ENCODE peak calls at places on chromosomes 1 and 21, in seven cellular contexts. X is PC-9, M is GM23338, N is HCT116, H is hepatocyte, K is MM.1S, D is PC-3. E is an unnamed sample. For H3K9me2, the result is how much of the 10 kb centered on the place peaks cover.

GRCh38 chr1:65921461-65921860 is 128.8 kb downstream of the PDE4B start:
- DNase-seq in K (no peak), M (no peak), X (no peak), D (no peak), H (peak), N (no peak), E (no peak)

GRCh38 chr1:226979115-226979516 is 39.0 kb downstream of the COQ8A start:
- DNase-seq in K (no peak), M (no peak), N (no peak), H (no peak), X (no peak), D (no peak), E (no peak)

GRCh38 chr1:19811206-19811851 is 3.8 kb downstream of the RNF186 start:
- DNase-seq in X (no peak), D (peak), H (peak), N (peak), M (peak), K (peak), E (peak)

GRCh38 chr1:2093055-2093454 is 42.8 kb downstream of the PRKCZ start:
- DNase-seq in H (no peak), D (no peak), M (no peak), K (no peak), N (no peak), X (no peak), E (no peak)

GRCh38 chr21:41570791-41571355 is 62.9 kb upstream of the TMPRSS2 start:
- DNase-seq in X (no peak), D (no peak), K (peak), N (no peak), H (no peak), M (no peak), E (peak)

GRCh38 chr1:214912127-214912526 is 170.4 kb upstream of the KCNK2 start:
- DNase-seq in N (no peak), D (no peak), X (no peak), H (no peak), K (no peak), M (no peak), E (no peak)

GRCh38 chr1:26540346-26540745 is 10.8 kb downstream of the RPS6KA1 start:
- DNase-seq in H (no peak), D (no peak), K (peak), M (no peak), X (no peak), N (no peak), E (peak)

GRCh38 chr1:147723691-147724323 is 36.6 kb downstream of the GJA5 start:
- DNase-seq in K (peak), D (peak), H (peak), N (peak), M (peak), X (peak), E (peak)

GRCh38 chr1:54465351-54465811 is 59.2 kb upstream of the SSBP3 start:
- DNase-seq in K (no peak), D (no peak), N (no peak), H (peak), M (no peak), X (no peak), E (no peak)

GRCh38 chr1:5901841-5902240 is 90.4 kb downstream of the NPHP4 start:
- DNase-seq in H (no peak), N (no peak), X (no peak), K (no peak), D (no peak), M (peak), E (peak)

GRCh38 chr1:44553771-44554170 is 120.5 kb downstream of the TMEM53 start:
- DNase-seq in H (peak), D (peak), X (peak), N (peak), M (no peak), K (no peak), E (no peak)

GRCh38 chr21:42571391-42572150 is 57.9 kb downstream of the SLC37A1 start:
- DNase-seq in K (no peak), D (no peak), X (no peak), N (no peak), H (no peak), M (no peak), E (no peak)

GRCh38 chr21:42572906-42573495 is 59.3 kb downstream of the SLC37A1 start:
- DNase-seq in N (no peak), M (no peak), D (no peak), H (no peak), K (no peak), X (no peak), E (no peak)

GRCh38 chr21:42576639-42577038 is 63.0 kb downstream of the SLC37A1 start:
- DNase-seq in K (no peak), M (no peak), D (no peak), H (no peak), N (no peak), X (no peak), E (no peak)

GRCh38 chr21:42575111-42575510 is 61.5 kb downstream of the SLC37A1 start:
- DNase-seq in H (no peak), N (no peak), D (no peak), K (no peak), X (no peak), M (no peak), E (no peak)

DNA sequence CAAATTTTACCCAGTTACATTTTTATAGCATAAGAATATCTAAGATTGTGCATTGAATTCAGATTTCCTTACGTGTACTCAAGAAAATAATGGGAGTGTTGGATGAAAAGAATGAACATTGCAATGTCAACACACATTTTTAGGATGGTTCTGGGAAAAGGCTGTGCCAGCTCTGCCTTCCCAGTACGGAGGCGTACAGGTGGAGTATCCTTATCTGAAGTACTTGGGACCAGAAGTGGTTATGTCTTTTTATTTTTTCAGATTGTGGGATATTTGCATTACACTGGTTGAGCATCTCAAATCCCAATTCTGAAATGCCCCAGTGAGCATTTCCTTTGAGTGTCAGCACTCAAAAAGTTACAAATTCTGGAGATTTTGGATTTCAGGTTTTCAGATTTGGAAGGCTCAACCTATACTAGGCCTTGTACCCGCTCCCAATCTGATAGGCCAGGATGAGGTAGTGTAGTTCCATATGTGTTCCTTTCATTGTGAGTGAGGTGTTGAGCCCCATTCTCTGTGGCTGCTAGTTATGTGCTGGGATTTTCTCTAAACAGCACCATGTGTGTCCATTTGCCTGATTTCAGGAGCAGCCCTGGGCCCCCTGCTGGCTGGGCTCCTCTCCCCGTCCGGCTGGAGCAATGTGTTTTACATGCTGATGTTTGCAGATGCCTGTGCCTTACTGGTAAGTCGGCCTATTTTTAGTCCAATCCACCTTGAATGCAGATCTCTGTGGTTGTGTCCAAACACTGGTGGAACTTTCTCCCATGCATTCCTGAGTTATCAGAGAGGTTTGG is 60.8 kb downstream of the SLC37A1 start:
- DNase-seq in X (no peak), N (no peak), M (no peak), D (no peak), H (no peak), K (peak), E (no peak)
- H3K9me2 ChIP-seq in X (under half), N (under half), M (under half), D (under half), H (under half), K (under half), E (under half)

GRCh38 chr1:192488058-192488457 is 87.5 kb upstream of the RGS1 start:
- DNase-seq in X (no peak), M (peak), H (no peak), K (no peak), N (no peak), D (peak), E (no peak)
- TF ChIP-seq CTCF in X (peak), M (peak), H (no peak), K (peak), N (peak), D (peak), E (peak)

GRCh38 chr1:178944729-178945128 is 73.9 kb upstream of the ANGPTL1 start:
- DNase-seq in K (no peak), N (no peak), M (no peak), H (no peak), X (no peak), D (no peak), E (no peak)
- H3K9me2 ChIP-seq in K (under half), N (under half), M (under half), H (under half), X (under half), D (under half), E (under half)

GRCh38 chr21:45227735-45228134 is 60.0 kb downstream of the POFUT2 start:
- DNase-seq in H (no peak), K (no peak), X (no peak), D (no peak), M (peak), N (no peak), E (no peak)
- TF ChIP-seq CTCF in H (no peak), K (no peak), X (no peak), D (no peak), M (no peak), N (no peak), E (no peak)

E was measured in OCI-LY7.